ENCODE peak calls at places on chromosomes 7 and 10, in nine cellular contexts. P is pancreas; M is GM12878; L is right cardiac atrium; F is HCT116; K is HepG2; G is IMR-90; E is CD8-positive, alpha-beta T cell; Y is foreskin keratinocyte. A is an unnamed sample.

GRCh38 chr7:47390914-47391313 is 191.0 kb downstream of the TNS3 start:
- ATAC-seq in Y (no peak), L (no peak), F (no peak), M (no peak), E (no peak), K (no peak), G (no peak), P (no peak), A (no peak)

GRCh38 chr10:88473989-88474883 is 108.9 kb downstream of the RNLS start:
- ATAC-seq in P (peak; percentile 93), E (no peak), Y (peak; percentile 79), L (peak; percentile 32), G (no peak), F (peak; percentile 53), M (no peak), K (no peak), A (no peak)

GRCh38 chr10:35890061-35890969 is 248.2 kb upstream of the FZD8 start:
- ATAC-seq in K (no peak), M (no peak), G (peak; percentile 67), Y (no peak), P (peak; percentile 50), F (no peak), L (peak; percentile 36), E (no peak), A (no peak)

GRCh38 chr10:22693860-22694259 is 20.5 kb downstream of the PIP4K2A start:
- ATAC-seq in M (no peak), F (peak; percentile 17), K (no peak), E (no peak), L (no peak), P (no peak), Y (no peak), G (no peak), A (no peak)

GRCh38 chr7:30914611-30915601 is 3.3 kb downstream of the AQP1 start:
- ATAC-seq in P (no peak), Y (peak; percentile 42), M (peak; percentile 10), G (peak; percentile 53), F (peak; percentile 67), E (no peak), K (no peak), L (peak; percentile 5), A (peak; percentile 11)

GRCh38 chr7:30912021-30912420 is 368 bp downstream of the AQP1 start:
- ATAC-seq in E (no peak), K (no peak), M (no peak), Y (no peak), L (no peak), F (no peak), G (no peak), P (no peak), A (no peak)

GRCh38 chr7:64113981-64114380 is 68.7 kb downstream of the ZNF727 start:
- ATAC-seq in E (no peak), K (no peak), G (no peak), P (no peak), L (no peak), M (no peak), F (no peak), Y (no peak), A (no peak)

GRCh38 chr7:74526780-74527179 is 73.1 kb downstream of the GTF2IRD1 start:
- ATAC-seq in K (no peak), E (no peak), F (no peak), G (no peak), L (no peak), P (no peak), M (no peak), Y (no peak), A (no peak)

GRCh38 chr7:43872401-43873165 is 3.3 kb upstream of the MRPS24 start:
- ATAC-seq in L (no peak), G (peak; percentile 56), E (no peak), Y (peak; percentile 53), K (no peak), M (no peak), P (no peak), F (no peak), A (peak; percentile 47)

GRCh38 chr7:136053689-136054485 is 76.7 kb upstream of the MTPN start:
- ATAC-seq in G (no peak), Y (no peak), M (no peak), F (no peak), K (no peak), L (no peak), E (no peak), P (no peak), A (no peak)

GRCh38 chr10:11191673-11192072 is 174.0 kb downstream of the CELF2 start:
- ATAC-seq in E (no peak), M (no peak), K (no peak), G (no peak), L (no peak), P (peak; percentile 50), Y (no peak), F (no peak), A (peak; percentile 61)

GRCh38 chr10:11186330-11186729 is 168.7 kb downstream of the CELF2 start:
- ATAC-seq in Y (no peak), M (peak; percentile 29), P (no peak), F (no peak), K (no peak), G (no peak), L (no peak), E (no peak), A (no peak)

GRCh38 chr10:11195017-11195586 is 177.4 kb downstream of the CELF2 start:
- ATAC-seq in K (no peak), E (peak; percentile 23), Y (no peak), P (no peak), F (no peak), M (peak; percentile 19), L (peak; percentile 42), G (no peak), A (no peak)

GRCh38 chr10:11192304-11193018 is 174.8 kb downstream of the CELF2 start:
- ATAC-seq in M (no peak), E (no peak), G (no peak), F (no peak), Y (no peak), P (peak; percentile 74), L (peak; percentile 74), K (no peak), A (peak; percentile 67)

GRCh38 chr10:11189581-11190376 is 172.1 kb downstream of the CELF2 start:
- ATAC-seq in L (no peak), Y (no peak), K (no peak), F (no peak), E (no peak), M (no peak), P (no peak), G (peak; percentile 53), A (no peak)
- H3K4me1 ChIP-seq in L (peaks cover 17% of the 10 kb centered on the region), Y (no peaks in the 10 kb centered on the region), K (no peaks in the 10 kb centered on the region), F (no peaks in the 10 kb centered on the region), E (peaks cover 88% of the 10 kb centered on the region), M (peaks cover 46% of the 10 kb centered on the region), P (no peaks in the 10 kb centered on the region), G (no peaks in the 10 kb centered on the region), A (peaks cover 62% of the 10 kb centered on the region)

GRCh38 chr10:125157473-125157865 is 2.9 kb downstream of the CTBP2 start:
- ATAC-seq in P (no peak), E (no peak), G (no peak), L (no peak), Y (no peak), K (no peak), M (no peak), F (no peak), A (no peak)

GRCh38 chr10:125156739-125157472 is 3.5 kb downstream of the CTBP2 start:
- ATAC-seq in Y (no peak), M (no peak), G (no peak), L (no peak), P (peak; percentile 56), K (no peak), E (no peak), F (no peak), A (no peak)

GRCh38 chr10:125159486-125159931 is 854 bp downstream of the CTBP2 start:
- ATAC-seq in K (no peak), M (no peak), E (no peak), F (peak; percentile 0), G (no peak), Y (no peak), P (no peak), L (peak; percentile 3), A (no peak)

GRCh38 chr10:125159932-125160855 is at the start of gene CTBP2:
- ATAC-seq in F (peak; percentile 41), Y (peak; percentile 28), G (peak; percentile 24), K (no peak), P (peak; percentile 34), E (no peak), L (peak; percentile 36), M (no peak), A (peak; percentile 51)

GRCh38 chr10:125158528-125159485 is 1.6 kb downstream of the CTBP2 start:
- ATAC-seq in Y (peak; percentile 4), P (peak; percentile 32), G (peak; percentile 9), L (peak; percentile 49), F (peak; percentile 23), K (peak; percentile 62), M (no peak), E (no peak), A (peak; percentile 28)
- H3K27ac ChIP-seq in Y (peak overlapping the region; percentile 95), P (peak overlapping the region; percentile 95), G (peak overlapping the region; percentile 82), L (peak overlapping the region; percentile 95), F (peak overlapping the region; percentile 98), K (no peak overlapping the region), M (no peak overlapping the region), E (no peak overlapping the region), A (peak overlapping the region; percentile 98)

DNA sequence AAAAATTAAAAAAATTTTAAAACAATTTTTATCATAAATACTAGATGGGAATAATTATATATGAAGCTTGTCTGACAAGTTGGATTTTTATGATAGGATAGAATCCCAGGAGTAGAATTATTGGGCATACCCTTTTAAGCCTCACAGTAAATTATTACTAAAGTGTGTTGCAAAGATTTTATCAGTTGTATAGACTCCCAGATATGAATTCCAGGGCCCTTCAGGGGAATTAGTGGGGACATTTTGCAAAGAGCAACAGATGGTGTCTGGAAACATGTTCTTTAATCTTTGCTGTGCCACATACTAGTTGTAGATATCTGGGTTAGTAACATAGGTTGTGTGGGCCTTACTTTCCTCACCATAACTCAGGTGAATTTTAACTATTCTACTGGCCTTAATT is 28.7 kb downstream of the ZEB1 start:
- ATAC-seq in F (no peak), L (no peak), E (no peak), G (no peak), P (no peak), M (peak; percentile 23), Y (no peak), K (no peak), A (no peak)
- H3K4me1 ChIP-seq in F (no peaks in the 10 kb centered on the region), L (peaks cover 3% of the 10 kb centered on the region), E (peaks cover 29% of the 10 kb centered on the region), G (peaks cover 9% of the 10 kb centered on the region), P (no peaks in the 10 kb centered on the region), M (peaks cover 38% of the 10 kb centered on the region), Y (no peaks in the 10 kb centered on the region), K (no peaks in the 10 kb centered on the region), A (peaks cover 7% of the 10 kb centered on the region)

DNA sequence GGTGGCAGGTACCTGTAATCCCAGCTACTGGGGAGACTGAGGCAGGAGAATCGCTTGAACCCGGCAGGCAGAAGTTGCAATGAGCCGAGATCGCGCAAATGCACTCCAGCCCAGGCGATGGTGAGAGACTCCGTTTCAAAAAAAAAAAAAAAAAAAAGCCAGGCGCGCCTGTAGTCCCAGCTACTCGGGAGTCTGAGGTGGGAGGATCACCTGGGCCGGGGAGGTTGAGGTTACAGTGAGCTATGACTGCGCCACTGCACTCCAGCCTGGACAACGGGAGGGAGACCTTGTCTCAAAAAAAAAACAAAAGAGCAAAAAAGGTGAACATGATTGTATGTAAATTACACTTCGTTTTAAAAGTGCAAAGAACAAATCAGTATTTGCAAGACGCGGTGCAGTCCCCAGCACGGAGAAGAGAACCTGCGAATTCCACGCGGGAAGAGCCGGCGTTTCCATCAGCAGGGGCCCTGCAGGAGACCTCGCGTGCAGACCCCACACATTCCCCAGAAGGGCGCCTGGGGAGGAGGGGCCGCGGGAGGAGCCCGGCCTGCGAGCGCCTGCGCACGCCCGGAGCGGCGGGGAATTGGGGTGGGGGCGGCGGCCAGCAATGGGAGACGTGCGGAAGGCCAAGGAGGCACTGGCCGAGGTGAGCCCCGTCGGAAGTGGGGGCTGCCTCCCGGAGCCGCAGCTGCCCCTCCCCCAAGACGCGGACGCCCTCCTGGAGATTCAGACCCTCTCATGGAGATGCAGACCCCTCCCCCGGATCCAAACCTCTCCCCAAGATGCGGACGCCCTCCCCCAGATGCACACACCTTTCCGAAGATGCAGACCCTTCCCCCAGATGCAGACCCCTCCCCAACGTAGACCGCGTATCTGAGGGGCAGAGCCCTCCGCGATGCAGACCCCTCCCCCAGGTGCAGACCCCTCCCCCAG is 16.7 kb upstream of the SUN1 start:
- ATAC-seq in K (peak; percentile 7), Y (no peak), M (no peak), L (no peak), E (no peak), F (peak; percentile 13), P (peak; percentile 13), G (no peak), A (no peak)
- H3K27ac ChIP-seq in K (peak overlapping the region; percentile 46), Y (no peak overlapping the region), M (no peak overlapping the region), L (peak overlapping the region; percentile 72), E (no peak overlapping the region), F (peak overlapping the region; percentile 55), P (peak overlapping the region; percentile 31), G (peak overlapping the region; percentile 57), A (peak overlapping the region; percentile 95)

A was measured in gastroesophageal sphincter.